ENCODE peak calls at places on chromosomes 11 and 22, in four cellular contexts. V is activated CD8-positive, alpha-beta memory T cell treated with anti-CD3 and anti-CD28 coated beads for 48 hours; M is fibroblast of the aortic adventitia; S is stimulated activated CD4-positive, alpha-beta T cell treated with anti-CD3 and anti-CD28 coated beads, Interleukin-1b, Interleukin-23, amount 100 ng/mL, for 24 hours. X is an unnamed sample.

GRCh38 chr22:19887251-19887985 is 32.7 kb upstream of the GNB1L start:
- DNase-seq in V (no peak), S (no peak), M (no peak), X (no peak)

GRCh38 chr11:21475276-21475675 is 717.6 kb upstream of the ANO5 start:
- DNase-seq in M (no peak), V (no peak), S (no peak), X (no peak)

GRCh38 chr22:23503736-23504440 is 76.2 kb downstream of the IGLL1 start:
- DNase-seq in V (no peak), M (no peak), S (no peak), X (no peak)

GRCh38 chr22:38038426-38038825 is 18.8 kb upstream of the PICK1 start:
- DNase-seq in S (no peak), V (no peak), M (no peak), X (no peak)

GRCh38 chr11:80241766-80242165 is 800.9 kb upstream of the TENM4 start:
- DNase-seq in V (no peak), S (no peak), M (no peak), X (no peak)

GRCh38 chr22:20008221-20008995 is 8.2 kb downstream of the ARVCF start:
- DNase-seq in V (no peak), M (no peak), S (no peak), X (no peak)

GRCh38 chr11:102853956-102854355 is 10.5 kb upstream of the MMP3 start:
- DNase-seq in S (no peak), V (no peak), M (no peak), X (no peak)

GRCh38 chr11:120354068-120354467 is 17.9 kb downstream of the ARHGEF12 start:
- DNase-seq in V (no peak), S (no peak), M (no peak), X (no peak)